ENCODE peak calls at places on chromosome 20, in nine cellular contexts. L is GM06990, Z is brain microvascular endothelial cell, D is colonic mucosa, U is HFF-Myc, B is sigmoid colon, O is fibroblast of the aortic adventitia, N is cardiac muscle cell, P is BJ. K is an unnamed sample.

GRCh38 chr20:38152175-38153010 is 12.7 kb downstream of the TGM2 start:
- DNase-seq in L (peak), Z (peak), D (peak), U (no peak), B (peak), O (peak), N (no peak), P (no peak), K (peak)

GRCh38 chr20:7540018-7540417 is 400.2 kb downstream of the HAO1 start:
- DNase-seq in L (no peak), Z (no peak), D (no peak), U (no peak), B (no peak), O (no peak), N (no peak), P (no peak), K (no peak)

GRCh38 chr20:17083738-17084137 is 143.1 kb upstream of the PCSK2 start:
- DNase-seq in L (no peak), Z (no peak), D (no peak), U (no peak), B (no peak), O (no peak), N (peak), P (no peak), K (no peak)

GRCh38 chr20:46308258-46309157 is at the start of gene CDH22:
- DNase-seq in L (peak), Z (no peak), D (no peak), U (no peak), B (no peak), O (peak), N (peak), P (no peak), K (peak)

GRCh38 chr20:4740774-4741431 is 19.2 kb downstream of the PRND start:
- DNase-seq in L (no peak), Z (peak), D (peak), U (no peak), B (no peak), O (peak), N (peak), P (no peak), K (peak)

GRCh38 chr20:7841967-7842301 is 98.3 kb downstream of the HAO1 start:
- DNase-seq in L (no peak), Z (peak), D (no peak), U (peak), B (peak), O (peak), N (no peak), P (peak), K (peak)

GRCh38 chr20:40326794-40327193 is 362.2 kb downstream of the MAFB start:
- DNase-seq in L (no peak), Z (no peak), D (no peak), U (no peak), B (no peak), O (no peak), N (no peak), P (no peak), K (no peak)

GRCh38 chr20:32067234-32067821 is 15.3 kb downstream of the HCK start:
- DNase-seq in L (no peak), Z (peak), D (no peak), U (peak), B (no peak), O (peak), N (no peak), P (peak), K (peak)

GRCh38 chr20:45957021-45957941 is 14.7 kb downstream of the ZNF335 start:
- DNase-seq in L (no peak), Z (no peak), D (no peak), U (no peak), B (peak), O (no peak), N (no peak), P (no peak), K (no peak)

GRCh38 chr20:1477896-1478490 is 11.3 kb upstream of the NSFL1C start:
- DNase-seq in L (no peak), Z (no peak), D (no peak), U (no peak), B (no peak), O (no peak), N (no peak), P (no peak), K (no peak)

GRCh38 chr20:15756001-15756400 is 817.2 kb downstream of the KIF16B start:
- DNase-seq in L (no peak), Z (no peak), D (no peak), U (no peak), B (no peak), O (no peak), N (no peak), P (no peak), K (no peak)

GRCh38 chr20:45049904-45050471 is 50.9 kb downstream of the KCNS1 start:
- DNase-seq in L (no peak), Z (no peak), D (no peak), U (no peak), B (no peak), O (no peak), N (no peak), P (no peak), K (no peak)

GRCh38 chr20:32244150-32244823 is 33.2 kb upstream of the KIF3B start:
- DNase-seq in L (no peak), Z (no peak), D (no peak), U (no peak), B (no peak), O (no peak), N (no peak), P (no peak), K (no peak)

GRCh38 chr20:2197166-2197565 is 95.5 kb downstream of the STK35 start:
- DNase-seq in L (no peak), Z (no peak), D (no peak), U (no peak), B (no peak), O (no peak), N (no peak), P (no peak), K (no peak)

GRCh38 chr20:3423126-3423525 is 15.7 kb upstream of the DNAAF9 start:
- DNase-seq in L (no peak), Z (no peak), D (no peak), U (no peak), B (no peak), O (no peak), N (no peak), P (no peak), K (no peak)

GRCh38 chr20:3421985-3422384 is 14.5 kb upstream of the DNAAF9 start:
- DNase-seq in L (no peak), Z (no peak), D (no peak), U (no peak), B (no peak), O (no peak), N (no peak), P (no peak), K (no peak)

DNA sequence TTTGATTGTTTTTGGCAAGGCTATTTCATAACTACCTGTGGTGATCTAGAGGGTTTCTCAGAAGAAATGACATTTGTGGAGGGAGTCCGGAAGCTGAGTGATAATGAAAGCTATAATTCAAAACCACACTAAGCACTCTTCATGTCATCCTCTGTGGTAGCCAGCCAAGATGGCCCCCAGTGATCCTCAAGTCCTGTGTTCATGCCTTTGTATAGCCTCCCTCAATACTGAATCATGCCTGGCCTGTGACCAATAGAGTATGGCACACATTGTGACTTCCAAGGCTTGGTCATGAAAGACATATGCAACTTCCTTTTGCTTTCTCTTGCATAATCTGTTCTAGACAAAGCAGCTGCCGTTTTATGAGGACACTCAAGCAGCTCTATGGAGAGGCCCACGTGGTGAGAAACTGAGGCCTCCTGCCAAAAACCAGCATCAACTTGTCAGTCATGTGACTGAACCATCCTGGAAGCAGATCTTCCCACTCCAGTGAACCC is 12.8 kb upstream of the DNAAF9 start:
- DNase-seq in L (peak), Z (peak), D (peak), U (no peak), B (peak), O (peak), N (no peak), P (peak), K (peak)
- H3K4me3 ChIP-seq in L (no peak), Z (no peak), D (no peak), U (no peak), B (no peak), O (no peak), N (no peak), P (no peak), K (no peak)

GRCh38 chr20:37096415-37097039 is 730 bp upstream of the RBL1 start:
- DNase-seq in L (peak), Z (no peak), D (no peak), U (no peak), B (no peak), O (no peak), N (no peak), P (no peak), K (no peak)

GRCh38 chr20:37095108-37095608 is 639 bp downstream of the RBL1 start:
- DNase-seq in L (no peak), Z (no peak), D (peak), U (no peak), B (no peak), O (peak), N (no peak), P (no peak), K (peak)

GRCh38 chr20:37090357-37090871 is 5.4 kb downstream of the RBL1 start:
- DNase-seq in L (no peak), Z (no peak), D (no peak), U (no peak), B (no peak), O (no peak), N (no peak), P (no peak), K (no peak)

GRCh38 chr20:37095609-37096414 is at the start of gene RBL1:
- DNase-seq in L (peak), Z (peak), D (peak), U (peak), B (peak), O (peak), N (peak), P (peak), K (peak)
- TF ChIP-seq CTCF in L (peak), Z (peak), D (no peak), U (peak), B (peak), O (peak), N (peak), P (peak), K (peak)

GRCh38 chr20:19996970-19997369 is 20.2 kb upstream of the NAA20 start:
- DNase-seq in L (no peak), Z (no peak), D (no peak), U (no peak), B (no peak), O (no peak), N (no peak), P (no peak), K (no peak)

GRCh38 chr20:19995220-19995863 is 21.8 kb upstream of the NAA20 start:
- DNase-seq in L (no peak), Z (no peak), D (no peak), U (no peak), B (no peak), O (peak), N (peak), P (no peak), K (peak)

GRCh38 chr20:19991826-19992225 is 25.3 kb upstream of the NAA20 start:
- DNase-seq in L (no peak), Z (no peak), D (no peak), U (no peak), B (no peak), O (no peak), N (peak), P (no peak), K (no peak)

GRCh38 chr20:19992996-19993908 is 23.9 kb upstream of the NAA20 start:
- DNase-seq in L (no peak), Z (peak), D (no peak), U (peak), B (no peak), O (peak), N (no peak), P (peak), K (peak)

GRCh38 chr20:19993937-19994667 is 23.1 kb upstream of the NAA20 start:
- DNase-seq in L (no peak), Z (peak), D (no peak), U (peak), B (peak), O (peak), N (no peak), P (no peak), K (peak)
- H3K4me3 ChIP-seq in L (no peak), Z (peak), D (no peak), U (peak), B (no peak), O (peak), N (no peak), P (no peak), K (no peak)

GRCh38 chr20:60993647-60994046 is 258.4 kb upstream of the CDH4 start:
- DNase-seq in L (no peak), Z (no peak), D (no peak), U (no peak), B (no peak), O (no peak), N (peak), P (no peak), K (no peak)
- TF ChIP-seq CTCF in L (no peak), Z (peak), D (no peak), U (peak), B (no peak), O (no peak), N (no peak), P (no peak), K (peak)

GRCh38 chr20:49316704-49317103 is 38.8 kb upstream of the ZNFX1 start:
- DNase-seq in L (no peak), Z (no peak), D (no peak), U (no peak), B (no peak), O (no peak), N (no peak), P (no peak), K (no peak)

GRCh38 chr20:49318430-49319203 is 40.8 kb upstream of the ZNFX1 start:
- DNase-seq in L (no peak), Z (no peak), D (no peak), U (no peak), B (no peak), O (no peak), N (peak), P (no peak), K (no peak)

GRCh38 chr20:49318091-49318429 is 40.2 kb upstream of the ZNFX1 start:
- DNase-seq in L (no peak), Z (no peak), D (no peak), U (no peak), B (no peak), O (no peak), N (no peak), P (no peak), K (no peak)

GRCh38 chr20:49320460-49320859 is 42.6 kb upstream of the ZNFX1 start:
- DNase-seq in L (no peak), Z (peak), D (no peak), U (no peak), B (no peak), O (peak), N (peak), P (no peak), K (peak)

DNA sequence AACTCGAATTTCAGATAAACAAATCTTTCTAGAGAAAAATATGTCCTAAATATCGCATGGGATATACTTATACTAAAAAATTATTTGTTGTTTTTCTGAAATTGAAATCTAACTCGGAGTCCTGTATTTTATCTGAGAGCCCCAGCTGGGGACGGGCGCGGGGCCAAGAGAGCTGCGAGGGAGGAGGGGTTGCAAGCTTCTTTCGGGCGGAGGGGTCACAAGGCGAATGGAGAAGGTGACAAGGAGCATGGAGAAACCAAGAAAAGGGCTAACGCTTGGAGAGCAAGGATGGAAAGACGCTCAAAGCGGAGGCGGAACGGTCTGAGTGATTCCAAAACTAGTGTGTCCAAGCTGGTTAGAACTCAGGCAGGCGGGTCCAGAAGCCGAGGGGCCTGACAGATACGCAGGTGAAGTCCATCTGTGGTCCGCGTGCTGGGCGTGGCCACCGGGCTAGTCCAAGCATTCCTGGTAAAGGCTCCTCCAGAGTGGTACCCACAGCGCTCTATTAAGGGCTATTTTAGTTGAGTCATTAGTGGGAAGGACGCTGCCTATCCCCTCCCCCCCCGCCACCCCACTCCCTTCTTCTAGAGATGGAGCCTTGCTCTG is 41.5 kb upstream of the ZNFX1 start:
- DNase-seq in L (no peak), Z (no peak), D (no peak), U (no peak), B (no peak), O (no peak), N (no peak), P (no peak), K (no peak)
- H3K4me3 ChIP-seq in L (no peak), Z (no peak), D (no peak), U (no peak), B (peak), O (no peak), N (peak), P (no peak), K (no peak)

GRCh38 chr20:59574308-59574707 is 30.0 kb upstream of the PHACTR3 start:
- DNase-seq in L (no peak), Z (no peak), D (no peak), U (no peak), B (no peak), O (no peak), N (no peak), P (no peak), K (no peak)

GRCh38 chr20:59577037-59577808 is 27.1 kb upstream of the PHACTR3 start:
- DNase-seq in L (no peak), Z (no peak), D (no peak), U (no peak), B (peak), O (no peak), N (no peak), P (no peak), K (no peak)

GRCh38 chr20:59577809-59578601 is 26.3 kb upstream of the PHACTR3 start:
- DNase-seq in L (no peak), Z (no peak), D (no peak), U (no peak), B (peak), O (no peak), N (no peak), P (no peak), K (no peak)

GRCh38 chr20:59575653-59576052 is 28.7 kb upstream of the PHACTR3 start:
- DNase-seq in L (no peak), Z (no peak), D (no peak), U (no peak), B (no peak), O (no peak), N (no peak), P (no peak), K (no peak)

DNA sequence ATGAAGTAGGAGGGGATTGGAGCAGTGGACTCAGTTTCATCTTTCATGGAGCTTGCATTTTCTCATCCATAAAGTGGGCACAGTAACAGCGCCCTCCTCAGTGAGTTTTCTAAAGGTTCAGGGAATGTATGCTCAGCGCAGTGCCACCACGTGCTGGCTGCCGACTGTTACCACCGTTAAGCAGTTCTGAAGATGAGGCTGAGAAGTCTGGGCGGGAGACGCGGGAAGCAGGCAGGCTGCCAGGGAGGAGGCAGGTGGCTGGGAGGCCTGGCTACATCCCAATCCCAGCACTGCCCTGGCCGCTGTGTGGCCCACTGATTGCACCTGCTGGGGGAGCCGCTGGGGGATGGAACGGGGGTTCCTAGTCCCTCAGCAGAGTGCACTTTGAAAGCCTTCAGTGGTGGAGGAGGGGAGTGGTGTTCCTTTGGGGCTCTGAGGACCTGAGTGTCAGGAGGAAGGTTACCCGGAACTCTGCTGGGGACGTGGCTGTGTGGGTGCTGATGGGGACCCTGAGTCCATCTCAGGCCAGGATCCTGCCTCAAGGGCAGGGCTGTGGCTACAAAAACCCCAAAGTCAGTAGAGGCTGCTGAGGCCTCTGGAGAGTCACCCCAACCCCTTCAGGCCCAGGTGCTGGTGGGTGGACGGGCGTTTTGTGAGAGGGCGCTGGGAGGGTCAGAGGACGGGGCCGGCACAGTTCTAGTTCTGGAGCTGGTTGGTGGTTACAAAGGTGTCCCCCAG is 28.0 kb upstream of the PHACTR3 start:
- DNase-seq in L (no peak), Z (no peak), D (no peak), U (no peak), B (no peak), O (no peak), N (no peak), P (no peak), K (no peak)
- TF ChIP-seq CTCF in L (no peak), Z (no peak), D (no peak), U (no peak), B (no peak), O (no peak), N (no peak), P (no peak), K (no peak)